ENCODE peak calls at places on chromosomes 2 and 18, in eight cellular contexts. H, S, O, R, Y, U, I and D are unnamed samples.

GRCh38 chr2:194819367-194819766 is 837.7 kb upstream of the SLC39A10 start:
- DNase-seq in H (peak; percentile 7), S (no peak), O (no peak), R (no peak), Y (no peak), U (no peak), I (peak; percentile 3), D (no peak)

GRCh38 chr18:68660355-68661183 is 54.3 kb downstream of the TMX3 start:
- DNase-seq in H (peak; percentile 35), S (no peak), O (peak; percentile 50), R (peak; percentile 74), Y (peak; percentile 80), U (no peak), I (peak; percentile 75), D (peak; percentile 35)

GRCh38 chr2:109226612-109227011 is 97.6 kb downstream of the SH3RF3 start:
- DNase-seq in H (no peak), S (no peak), O (no peak), R (no peak), Y (no peak), U (no peak), I (no peak), D (no peak)

GRCh38 chr2:179332903-179333302 is 68.3 kb upstream of the SESTD1 start:
- DNase-seq in H (no peak), S (no peak), O (peak; percentile 79), R (peak; percentile 18), Y (no peak), U (no peak), I (peak; percentile 31), D (peak; percentile 67)

GRCh38 chr2:65227035-65227470 is 578 bp upstream of the ACTR2 start:
- DNase-seq in H (peak; percentile 65), S (no peak), O (peak; percentile 18), R (peak; percentile 24), Y (no peak), U (no peak), I (peak; percentile 25), D (no peak)

GRCh38 chr2:144553379-144553778 is 33.5 kb upstream of the ZEB2 start:
- DNase-seq in H (no peak), S (no peak), O (peak; percentile 94), R (peak; percentile 80), Y (peak; percentile 82), U (no peak), I (peak; percentile 87), D (peak; percentile 65)

GRCh38 chr2:144469788-144470187 is 50.1 kb downstream of the ZEB2 start:
- DNase-seq in H (no peak), S (no peak), O (no peak), R (no peak), Y (no peak), U (no peak), I (no peak), D (no peak)

GRCh38 chr2:186503827-186504606 is 18.0 kb downstream of the ZC3H15 start:
- DNase-seq in H (peak; percentile 38), S (no peak), O (peak; percentile 27), R (peak; percentile 61), Y (peak; percentile 64), U (no peak), I (peak; percentile 59), D (peak; percentile 18)

GRCh38 chr2:201788371-201788770 is 7.6 kb upstream of the ALS2 start:
- DNase-seq in H (no peak), S (no peak), O (no peak), R (no peak), Y (no peak), U (no peak), I (no peak), D (no peak)

GRCh38 chr2:240383099-240383758 is 52.2 kb upstream of the GPC1 start:
- DNase-seq in H (no peak), S (no peak), O (no peak), R (no peak), Y (no peak), U (no peak), I (no peak), D (no peak)

GRCh38 chr18:9017170-9017899 is 85.2 kb upstream of the NDUFV2 start:
- DNase-seq in H (peak; percentile 96), S (peak; percentile 54), O (peak; percentile 96), R (peak; percentile 89), Y (peak; percentile 92), U (peak; percentile 11), I (peak; percentile 88), D (peak; percentile 89)

GRCh38 chr2:27347641-27348040 is 8.9 kb downstream of the GTF3C2 start:
- DNase-seq in H (no peak), S (no peak), O (no peak), R (no peak), Y (no peak), U (no peak), I (no peak), D (no peak)

GRCh38 chr2:197255550-197255949 is 55.0 kb downstream of the ANKRD44 start:
- DNase-seq in H (peak; percentile 98), S (peak; percentile 52), O (peak; percentile 58), R (peak; percentile 63), Y (peak; percentile 47), U (peak; percentile 14), I (peak; percentile 56), D (peak; percentile 18)

GRCh38 chr2:67451086-67451832 is 54.1 kb downstream of the ETAA1 start:
- DNase-seq in H (no peak), S (no peak), O (peak; percentile 84), R (peak; percentile 71), Y (peak; percentile 73), U (peak; percentile 40), I (peak; percentile 91), D (no peak)

GRCh38 chr2:180146114-180146513 is 139.0 kb upstream of the CWC22 start:
- DNase-seq in H (no peak), S (no peak), O (no peak), R (no peak), Y (no peak), U (no peak), I (no peak), D (no peak)

GRCh38 chr18:57258131-57258777 is 94.1 kb upstream of the ST8SIA3 start:
- DNase-seq in H (no peak), S (no peak), O (no peak), R (no peak), Y (no peak), U (no peak), I (no peak), D (no peak)
- H3K4me3 ChIP-seq in H (no peak overlapping the region), S (no peak overlapping the region), O (no peak overlapping the region), R (no peak overlapping the region), Y (no peak overlapping the region), U (no peak overlapping the region), I (no peak overlapping the region), D (no peak overlapping the region)

GRCh38 chr2:216467845-216468244 is 30.8 kb upstream of the RPL37A start:
- DNase-seq in H (no peak), S (no peak), O (no peak), R (no peak), Y (no peak), U (no peak), I (no peak), D (no peak)

GRCh38 chr2:216465580-216466197 is 33.0 kb upstream of the RPL37A start:
- DNase-seq in H (no peak), S (no peak), O (no peak), R (no peak), Y (no peak), U (no peak), I (no peak), D (no peak)

GRCh38 chr2:216463148-216463547 is 35.5 kb upstream of the RPL37A start:
- DNase-seq in H (no peak), S (no peak), O (no peak), R (no peak), Y (no peak), U (no peak), I (no peak), D (no peak)

DNA sequence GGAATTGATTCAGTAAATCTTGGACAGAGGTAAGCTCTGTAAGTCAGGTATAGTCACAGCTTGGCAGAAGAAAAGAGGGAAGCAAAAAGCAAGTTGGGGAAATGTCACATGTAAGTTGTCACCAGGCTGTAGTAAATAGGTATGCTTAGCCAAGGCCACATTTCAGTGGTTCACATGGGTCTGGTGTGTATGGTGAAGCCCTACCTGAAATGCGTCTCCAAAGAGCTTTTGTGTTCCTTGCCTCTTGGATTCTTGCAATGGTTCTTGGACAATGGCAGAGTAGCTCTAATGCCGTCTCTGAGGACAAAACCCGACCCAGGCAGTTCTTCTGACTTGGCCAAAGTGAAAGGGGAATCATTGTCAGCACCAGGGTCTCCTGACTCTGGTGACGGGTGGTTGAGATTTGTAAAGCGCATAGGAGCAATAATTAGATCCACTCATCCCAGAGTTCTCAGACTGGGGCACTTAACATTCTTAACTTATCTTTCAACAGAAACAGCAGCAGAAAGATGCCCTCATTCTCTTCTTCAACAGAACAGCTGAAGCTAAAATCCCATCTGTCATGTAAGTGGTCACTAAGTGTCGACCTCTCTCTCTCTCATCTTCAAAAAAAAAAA is 34.4 kb upstream of the RPL37A start:
- DNase-seq in H (no peak), S (no peak), O (no peak), R (no peak), Y (no peak), U (no peak), I (no peak), D (no peak)
- TF ChIP-seq CTCF in H (no peak), S (no peak), O (no peak), R (no peak), Y (no peak), U (no peak), I (no peak), D (no peak)

DNA sequence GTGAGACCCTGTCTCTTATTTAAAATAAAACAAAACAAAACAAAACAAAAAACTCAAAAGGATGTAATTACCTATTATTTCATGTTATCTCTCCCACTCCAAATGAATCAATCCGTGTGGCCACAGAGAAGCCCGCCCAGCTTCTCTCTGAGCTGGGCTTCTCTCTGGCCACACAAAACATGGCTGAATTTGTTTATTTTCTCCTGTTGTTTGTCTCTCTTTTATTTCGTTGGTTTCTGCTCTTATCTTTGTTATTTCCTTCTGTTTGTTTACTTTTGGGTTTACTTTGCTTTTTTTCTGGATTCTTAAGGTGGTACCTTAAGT is 1.5 kb upstream of the TRABD2A start:
- DNase-seq in H (no peak), S (no peak), O (no peak), R (no peak), Y (no peak), U (no peak), I (no peak), D (no peak)
- H3K4me3 ChIP-seq in H (no peak overlapping the region), S (no peak overlapping the region), O (no peak overlapping the region), R (no peak overlapping the region), Y (no peak overlapping the region), U (no peak overlapping the region), I (peak overlapping the region; percentile 61), D (no peak overlapping the region)

DNA sequence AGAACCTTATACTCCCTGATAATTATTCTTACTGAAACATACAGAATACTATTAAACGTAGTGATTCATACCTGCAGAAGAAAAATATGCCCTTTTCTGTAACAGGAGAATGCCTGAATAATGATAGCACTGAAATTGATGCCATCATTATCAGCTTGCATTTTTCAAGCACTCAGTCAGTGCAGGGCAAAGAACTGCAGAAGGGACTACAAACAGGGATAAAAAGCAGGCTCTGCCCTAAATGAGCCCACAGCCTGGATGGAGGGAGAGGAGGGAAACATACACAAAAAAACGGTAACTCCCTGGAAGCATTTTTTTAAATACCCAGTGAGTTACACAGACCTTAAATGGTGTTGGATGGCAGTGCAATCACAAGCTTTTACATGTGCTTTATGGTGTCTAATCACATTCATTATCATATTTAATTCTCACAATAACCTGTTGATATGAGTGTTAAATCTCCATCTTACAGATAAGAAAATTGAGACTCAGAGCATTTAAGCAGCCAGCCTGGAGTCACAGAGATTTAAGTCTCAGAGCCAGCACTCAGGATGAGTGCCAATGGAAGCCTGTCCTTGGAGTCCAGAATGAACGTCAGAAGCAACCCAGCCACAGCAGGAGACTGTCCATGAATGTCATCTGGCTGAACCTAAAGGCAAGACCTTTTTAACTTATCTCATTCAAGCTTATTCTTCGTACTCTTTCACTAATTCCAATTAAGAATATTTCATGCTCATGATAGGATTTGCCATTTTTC is 139.3 kb upstream of the CTNNA2 start:
- DNase-seq in H (no peak), S (no peak), O (peak; percentile 1), R (no peak), Y (no peak), U (no peak), I (no peak), D (no peak)
- TF ChIP-seq CTCF in H (no peak), S (no peak), O (no peak), R (no peak), Y (no peak), U (no peak), I (no peak), D (no peak)